ENCODE peak calls at places on chromosomes 16 and 17, in seven cellular contexts. R is mesendoderm, M is trophoblast cell, N is IMR-90, O is neuronal stem cell, G is mesenchymal stem cell, E is H1. V is an unnamed sample.

GRCh38 chr17:38598536-38598935 is 7.2 kb downstream of the SRCIN1 start:
- DNase-seq in R (peak; percentile 98), M (peak; percentile 86), N (peak; percentile 57), O (peak; percentile 87), G (peak; percentile 65), E (peak; percentile 93), V (peak; percentile 99)

GRCh38 chr17:78107457-78107856 is 21.1 kb downstream of the TMC6 start:
- DNase-seq in R (no peak), M (no peak), N (peak; percentile 47), O (no peak), G (no peak), E (no peak), V (no peak)

GRCh38 chr16:4064950-4065352 is 51.3 kb downstream of the ADCY9 start:
- DNase-seq in R (no peak), M (no peak), N (no peak), O (no peak), G (no peak), E (peak; percentile 14), V (no peak)

GRCh38 chr17:76707985-76708807 is 2.6 kb downstream of the MXRA7 start:
- DNase-seq in R (peak; percentile 92), M (no peak), N (no peak), O (peak; percentile 72), G (peak; percentile 49), E (peak; percentile 87), V (peak; percentile 93)

GRCh38 chr17:48322060-48322459 is 108.0 kb downstream of the SKAP1 start:
- DNase-seq in R (no peak), M (no peak), N (peak; percentile 29), O (no peak), G (peak; percentile 39), E (no peak), V (no peak)

GRCh38 chr17:50955667-50956120 is 89.5 kb upstream of the TOB1 start:
- DNase-seq in R (no peak), M (no peak), N (no peak), O (no peak), G (no peak), E (peak; percentile 39), V (no peak)

GRCh38 chr16:50121721-50122445 is 31.2 kb upstream of the TENT4B start:
- DNase-seq in R (no peak), M (no peak), N (no peak), O (no peak), G (no peak), E (no peak), V (no peak)

GRCh38 chr17:77505460-77505769 is 364.6 kb downstream of the SEC14L1 start:
- DNase-seq in R (no peak), M (no peak), N (no peak), O (no peak), G (no peak), E (no peak), V (no peak)

GRCh38 chr17:7220593-7221280 is 999 bp downstream of the ACADVL start:
- DNase-seq in R (peak; percentile 75), M (no peak), N (peak; percentile 63), O (no peak), G (peak; percentile 67), E (peak; percentile 73), V (peak; percentile 85)

GRCh38 chr17:7222972-7223292 is 3.2 kb downstream of the ACADVL start:
- DNase-seq in R (no peak), M (no peak), N (no peak), O (no peak), G (no peak), E (no peak), V (peak; percentile 30)

GRCh38 chr17:7219812-7220592 is at the start of the genes ACADVL and DLG4:
- DNase-seq in R (peak; percentile 90), M (peak; percentile 93), N (peak; percentile 86), O (peak; percentile 73), G (peak; percentile 90), E (peak; percentile 90), V (peak; percentile 90)

GRCh38 chr17:7222093-7222971 is 2.6 kb downstream of the ACADVL start:
- DNase-seq in R (no peak), M (no peak), N (no peak), O (no peak), G (no peak), E (no peak), V (peak; percentile 21)

GRCh38 chr17:7221281-7222092 is 1.7 kb downstream of the ACADVL start:
- DNase-seq in R (no peak), M (no peak), N (no peak), O (no peak), G (no peak), E (no peak), V (peak; percentile 26)
- H3K4me2 ChIP-seq in R (no peak overlapping the region), M (peak overlapping the region; percentile 85), N (peak overlapping the region; percentile 81), O (no peak overlapping the region), G (peak overlapping the region; percentile 85), E (peak overlapping the region; percentile 73), V (no peak overlapping the region)

GRCh38 chr16:79901522-79901921 is 301.0 kb upstream of the MAF start:
- DNase-seq in R (no peak), M (no peak), N (no peak), O (no peak), G (no peak), E (no peak), V (no peak)

GRCh38 chr16:79899316-79900110 is 299.0 kb upstream of the MAF start:
- DNase-seq in R (no peak), M (peak; percentile 71), N (no peak), O (no peak), G (no peak), E (no peak), V (no peak)

GRCh38 chr16:79897087-79897443 is 296.5 kb upstream of the MAF start:
- DNase-seq in R (no peak), M (no peak), N (no peak), O (no peak), G (no peak), E (no peak), V (no peak)

GRCh38 chr16:79897444-79898146 is 297.1 kb upstream of the MAF start:
- DNase-seq in R (no peak), M (no peak), N (no peak), O (no peak), G (peak; percentile 89), E (no peak), V (no peak)

DNA sequence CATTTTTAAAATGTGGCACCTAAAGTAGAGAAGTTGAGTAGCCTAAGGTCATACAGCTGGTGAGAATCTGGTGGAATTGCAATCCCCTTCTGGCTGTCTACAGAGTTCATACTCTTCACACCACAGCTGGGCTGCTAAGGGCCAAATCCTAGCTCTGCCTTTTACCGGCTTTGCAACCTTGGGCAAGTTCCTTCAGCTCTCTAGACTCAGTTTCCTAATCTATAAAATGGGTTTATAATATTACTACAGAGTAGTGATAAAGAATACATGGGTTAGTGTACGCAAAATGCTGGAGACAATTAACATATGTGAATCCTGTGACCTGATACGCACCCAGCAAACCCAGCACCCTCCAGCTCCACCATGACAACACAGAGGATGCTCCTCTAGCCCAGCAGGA is 298.2 kb upstream of the MAF start:
- DNase-seq in R (no peak), M (no peak), N (no peak), O (no peak), G (no peak), E (no peak), V (no peak)
- H4K8ac ChIP-seq in R (no peak overlapping the region), M (no peak overlapping the region), N (no peak overlapping the region), O (no peak overlapping the region), G (no peak overlapping the region), E (no peak overlapping the region), V (no peak overlapping the region)

DNA sequence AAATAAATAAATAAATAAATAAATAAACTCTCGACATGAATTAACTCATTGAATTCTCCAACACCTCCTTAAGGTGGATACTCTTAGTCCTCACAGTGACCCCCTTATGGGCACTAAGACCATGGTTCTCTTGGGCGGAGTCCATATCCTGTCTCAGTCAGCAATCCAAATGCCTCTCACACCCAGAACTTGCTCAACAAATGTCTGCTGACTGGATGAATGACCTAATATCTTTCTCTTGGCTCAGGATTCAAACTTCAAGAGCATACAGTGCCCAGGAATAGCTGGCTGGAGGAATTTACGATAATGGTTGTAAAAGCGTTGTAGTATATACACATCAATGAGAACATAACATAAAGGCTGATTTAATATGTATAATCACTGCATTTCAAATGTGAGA is 6.8 kb upstream of the UBB start:
- DNase-seq in R (no peak), M (no peak), N (peak; percentile 75), O (no peak), G (peak; percentile 63), E (no peak), V (no peak)
- H3K4me2 ChIP-seq in R (no peak overlapping the region), M (no peak overlapping the region), N (no peak overlapping the region), O (no peak overlapping the region), G (no peak overlapping the region), E (no peak overlapping the region), V (no peak overlapping the region)

DNA sequence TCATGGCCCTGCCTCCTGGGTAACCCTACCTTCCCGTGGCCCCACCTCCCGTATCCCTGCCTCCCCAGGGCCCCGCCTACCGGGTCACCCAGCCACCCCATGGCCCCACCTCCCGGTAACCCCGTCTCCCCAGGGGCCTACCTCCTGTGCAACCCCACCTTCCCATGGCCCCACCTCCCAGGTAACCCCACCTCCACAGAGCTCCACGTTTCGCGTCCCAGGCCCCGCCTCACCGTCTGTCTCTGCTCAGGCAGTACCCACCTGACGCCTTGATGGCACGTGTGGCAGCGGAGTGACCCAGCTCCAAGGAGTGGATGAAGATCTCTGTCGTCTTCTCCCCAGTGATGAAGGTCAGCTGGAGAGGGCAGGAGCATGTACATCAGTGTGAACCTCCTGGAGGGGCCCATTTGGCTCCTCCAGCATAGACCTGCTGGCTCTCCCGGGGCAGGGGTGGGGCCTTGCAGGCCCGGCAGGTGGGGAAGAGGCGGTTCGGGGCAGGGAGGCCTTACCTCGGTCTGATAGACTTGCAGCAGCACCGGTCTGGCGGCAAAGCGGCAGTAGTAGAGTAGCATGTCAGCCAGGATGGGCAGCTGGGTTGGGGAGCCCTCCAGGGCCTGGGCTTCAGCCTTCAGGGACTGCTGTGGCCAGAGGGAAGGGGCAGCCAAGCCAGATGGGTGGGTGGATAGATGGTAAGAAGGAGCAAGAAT is 18.6 kb upstream of the PIK3R6 start:
- DNase-seq in R (peak; percentile 32), M (no peak), N (no peak), O (no peak), G (no peak), E (no peak), V (peak; percentile 84)
- H4K8ac ChIP-seq in R (no peak overlapping the region), M (no peak overlapping the region), N (no peak overlapping the region), O (no peak overlapping the region), G (no peak overlapping the region), E (no peak overlapping the region), V (no peak overlapping the region)

DNA sequence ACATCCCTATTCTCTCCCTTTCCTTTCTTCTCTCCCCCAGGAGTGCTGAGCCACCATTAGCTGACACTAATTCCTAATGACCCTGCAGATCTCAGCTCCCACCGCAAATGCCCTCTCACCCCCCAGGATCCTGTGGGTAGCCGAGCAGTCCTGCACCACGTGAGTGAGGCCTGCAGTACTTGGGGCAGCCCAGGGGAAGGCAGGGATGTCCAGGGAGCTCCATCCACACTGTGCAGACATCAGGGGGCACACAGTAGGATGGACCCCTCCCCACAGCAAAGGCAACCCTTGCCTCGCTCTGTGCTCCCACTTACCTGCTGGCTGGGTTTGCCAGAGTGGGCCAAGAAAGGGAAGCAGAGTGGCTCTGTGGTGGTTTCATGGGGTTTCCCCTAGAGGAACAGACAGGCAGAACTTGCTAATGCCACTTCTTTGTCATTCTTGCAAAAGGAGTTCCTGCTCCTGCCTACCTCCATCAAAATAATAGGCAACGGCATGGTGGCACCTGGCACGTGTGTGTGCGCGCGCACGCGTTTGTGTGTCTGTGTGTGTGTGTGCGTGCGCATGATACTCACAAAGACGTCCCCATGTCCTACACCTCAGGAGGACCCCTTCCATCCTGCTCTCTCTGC is 135.5 kb downstream of the GAS7 start:
- DNase-seq in R (no peak), M (no peak), N (no peak), O (no peak), G (no peak), E (no peak), V (no peak)
- H3K4me2 ChIP-seq in R (no peak overlapping the region), M (no peak overlapping the region), N (no peak overlapping the region), O (no peak overlapping the region), G (no peak overlapping the region), E (no peak overlapping the region), V (no peak overlapping the region)

GRCh38 chr17:30116345-30116660 is 313 bp upstream of the NSRP1 start:
- DNase-seq in R (no peak), M (no peak), N (no peak), O (no peak), G (no peak), E (no peak), V (no peak)
- H4K8ac ChIP-seq in R (peak overlapping the region; percentile 67), M (peak overlapping the region; percentile 98), N (peak overlapping the region; percentile 100), O (no peak overlapping the region), G (peak overlapping the region; percentile 98), E (peak overlapping the region; percentile 92), V (no peak overlapping the region)